ENCODE peak calls at places on chromosomes 4 and X, in nine cellular contexts. K is RWPE1; E is CD4-positive, CD25-positive, alpha-beta regulatory T cell; B is natural killer cell; J is activated naive CD8-positive, alpha-beta T cell treated with anti-CD3 and anti-CD28 coated beads, Interleukin-2, amount 50 U/mL, for 24 hours; R is stimulated activated CD4-positive, alpha-beta T cell treated with anti-CD3 and anti-CD28 coated beads, TNF-alpha, amount 100 ng/mL, for 24 hours; X is NCI-H774; T is H4; U is NCI-H1694. Q is an unnamed sample.

GRCh38 chrX:50988649-50989048 is 78.1 kb downstream of the BMP15 start:
- DNase-seq in K (peak), U (no peak), T (no peak), X (no peak), R (no peak), J (peak), E (no peak), B (no peak), Q (peak)

GRCh38 chr4:187103351-187103750 is 379.7 kb upstream of the FAT1 start:
- DNase-seq in K (no peak), T (no peak), J (no peak), R (no peak), B (no peak), U (no peak), X (peak), E (no peak), Q (no peak)

GRCh38 chr4:78644744-78645330 is 93.3 kb downstream of the ANXA3 start:
- DNase-seq in E (peak), K (peak), R (no peak), X (no peak), B (no peak), T (peak), U (no peak), J (peak), Q (peak)

GRCh38 chr4:17723648-17724047 is 57.8 kb downstream of the FAM184B start:
- DNase-seq in E (no peak), T (no peak), U (no peak), K (no peak), X (no peak), R (no peak), J (no peak), B (no peak), Q (no peak)

GRCh38 chr4:187380181-187380581 is 615.4 kb upstream of the ZFP42 start:
- DNase-seq in X (no peak), B (no peak), J (no peak), K (no peak), R (no peak), U (no peak), T (peak), E (no peak), Q (no peak)

GRCh38 chr4:8461616-8462015 is 21.0 kb downstream of the TRMT44 start:
- DNase-seq in B (no peak), K (no peak), T (no peak), U (no peak), E (no peak), X (no peak), R (no peak), J (no peak), Q (no peak)

GRCh38 chrX:22320236-22320635 is 47.5 kb downstream of the CBLL2 start:
- DNase-seq in B (no peak), R (no peak), X (no peak), U (no peak), K (no peak), T (no peak), E (no peak), J (no peak), Q (no peak)

GRCh38 chr4:173121044-173121685 is 47.4 kb upstream of the GALNT7 start:
- DNase-seq in K (peak), B (no peak), T (peak), X (peak), E (no peak), J (no peak), U (no peak), R (no peak), Q (no peak)

GRCh38 chrX:31590581-31591113 is 518.8 kb upstream of the FTHL17 start:
- DNase-seq in E (no peak), R (no peak), U (no peak), X (no peak), J (no peak), T (peak), K (peak), B (no peak), Q (no peak)

GRCh38 chrX:68175569-68175968 is 257.7 kb downstream of the OPHN1 start:
- DNase-seq in X (no peak), R (no peak), B (no peak), T (no peak), E (no peak), K (peak), J (no peak), U (no peak), Q (no peak)

Q was measured in activated naive CD4-positive, alpha-beta T cell treated with anti-CD3 and anti-CD28 coated beads, Interleukin-2, amount 10 ng/mL, durations not matched to agents 7 days and 5 days.